ENCODE peak calls at places on chromosomes 16 and 17, in four cellular contexts. Y is stomach, C is tibial nerve, X is adrenal gland. G is an unnamed sample.
A peak's percentile ranks its signal among the peaks of the same experiment; 100 is the strongest.

GRCh38 chr16:19883296-19883951 is 1.2 kb downstream of the GPRC5B start:
- DNase-seq in Y (peak; percentile 48), C (peak; percentile 23), X (peak; percentile 70), G (no peak)

GRCh38 chr17:9905902-9906301 is 831 bp upstream of the RCVRN start:
- DNase-seq in Y (no peak), C (no peak), X (no peak), G (no peak)

GRCh38 chr17:53626286-53626685 is 196.4 kb upstream of the KIF2B start:
- DNase-seq in Y (no peak), C (no peak), X (no peak), G (no peak)

GRCh38 chr17:39699818-39700147 is at the start of gene ERBB2:
- DNase-seq in Y (peak; percentile 80), C (peak; percentile 55), X (no peak), G (no peak)

GRCh38 chr17:7997186-7997585 is 5.2 kb upstream of the GUCY2D start:
- DNase-seq in Y (peak; percentile 73), C (no peak), X (no peak), G (no peak)

GRCh38 chr17:38361700-38362465 is 10.2 kb downstream of the SOCS7 start:
- DNase-seq in Y (no peak), C (no peak), X (no peak), G (no peak)

GRCh38 chr16:84730406-84731106 is 30.8 kb downstream of the USP10 start:
- DNase-seq in Y (peak; percentile 63), C (no peak), X (peak; percentile 89), G (no peak)

GRCh38 chr17:13485327-13485726 is 116.4 kb downstream of the HS3ST3A1 start:
- DNase-seq in Y (no peak), C (no peak), X (no peak), G (no peak)

GRCh38 chr16:86501989-86502855 is 8.1 kb upstream of the FOXF1 start:
- DNase-seq in Y (no peak), C (no peak), X (no peak), G (no peak)
- TF ChIP-seq POLR2A in Y (no peak), C (no peak), X (no peak), G (no peak)

GRCh38 chr17:45785373-45786193 is 1.5 kb downstream of the CRHR1 start:
- DNase-seq in Y (no peak), C (no peak), X (no peak), G (no peak)

GRCh38 chr17:45783593-45784292 is 377 bp upstream of the CRHR1 start:
- DNase-seq in Y (no peak), C (no peak), X (no peak), G (no peak)

GRCh38 chr17:45786349-45786748 is 2.2 kb downstream of the CRHR1 start:
- DNase-seq in Y (no peak), C (no peak), X (no peak), G (no peak)

GRCh38 chr17:45784293-45784582 is at the start of gene CRHR1:
- DNase-seq in Y (no peak), C (no peak), X (no peak), G (no peak)

DNA sequence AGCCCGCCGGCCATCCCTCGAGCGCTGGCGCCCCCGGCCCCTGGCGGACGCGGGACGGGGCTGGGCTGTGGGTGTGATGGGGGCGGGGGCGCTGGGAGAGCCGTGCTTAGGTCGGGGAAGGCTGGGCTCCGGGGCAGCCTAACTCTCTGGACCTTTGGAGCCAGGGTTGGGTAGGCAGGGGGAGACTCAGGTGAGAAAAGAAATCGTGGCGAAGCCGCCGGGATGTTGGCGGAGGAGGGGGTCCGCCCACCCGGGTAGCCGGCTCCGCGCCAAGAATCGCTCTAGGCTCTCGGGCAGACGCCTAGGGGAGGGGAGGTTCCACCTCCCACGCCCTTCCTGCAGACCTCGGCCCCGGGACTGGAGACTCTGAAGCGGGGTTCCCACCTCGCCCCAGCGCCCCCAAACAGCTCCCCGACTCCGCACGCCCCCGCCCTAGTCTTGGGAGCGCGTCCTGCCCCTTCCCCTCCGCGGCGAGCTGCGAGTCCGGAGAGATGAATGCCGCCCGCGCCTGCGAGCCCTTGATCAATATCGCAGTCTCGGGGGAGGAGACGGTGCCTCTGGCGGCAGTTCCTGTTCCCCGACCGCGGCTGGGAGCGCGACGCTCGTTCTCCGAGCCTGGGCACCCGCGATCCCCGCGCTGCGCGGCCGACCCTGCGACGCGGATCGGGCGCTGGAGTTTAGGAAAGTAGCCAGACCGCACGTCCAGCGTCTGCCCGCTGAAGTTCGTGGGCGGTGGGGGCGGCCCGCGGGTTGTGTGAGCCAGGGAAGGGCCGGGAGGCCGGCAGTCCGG is 658 bp downstream of the CRHR1 start:
- DNase-seq in Y (peak; percentile 49), C (no peak), X (no peak), G (peak; percentile 23)
- H3K4me3 ChIP-seq in Y (peak overlapping the region; percentile 47), C (peak overlapping the region; percentile 29), X (no peak overlapping the region), G (peak overlapping the region; percentile 46)

GRCh38 chr16:644556-644955 is 2.9 kb downstream of the MCRIP2 start:
- DNase-seq in Y (no peak), C (no peak), X (no peak), G (no peak)
- H3K27ac ChIP-seq in Y (peak overlapping the region; percentile 90), C (peak overlapping the region; percentile 91), X (peak overlapping the region; percentile 92), G (peak overlapping the region; percentile 95)

GRCh38 chr17:51005768-51006167 is 114.9 kb downstream of the SPAG9 start:
- DNase-seq in Y (no peak), C (no peak), X (no peak), G (no peak)
- TF ChIP-seq POLR2A in Y (no peak), C (no peak), X (no peak), G (no peak)

GRCh38 chr16:4353675-4354074 is 2.6 kb upstream of the PAM16 start:
- DNase-seq in Y (no peak), C (no peak), X (no peak), G (no peak)

GRCh38 chr16:4352843-4353242 is 1.7 kb upstream of the PAM16 start:
- DNase-seq in Y (no peak), C (no peak), X (no peak), G (no peak)

GRCh38 chr16:4350365-4350786 is 745 bp downstream of the PAM16 start:
- DNase-seq in Y (no peak), C (no peak), X (no peak), G (no peak)

GRCh38 chr16:4350787-4351659 is at the start of gene PAM16:
- DNase-seq in Y (peak; percentile 98), C (peak; percentile 93), X (peak; percentile 98), G (peak; percentile 99)

DNA sequence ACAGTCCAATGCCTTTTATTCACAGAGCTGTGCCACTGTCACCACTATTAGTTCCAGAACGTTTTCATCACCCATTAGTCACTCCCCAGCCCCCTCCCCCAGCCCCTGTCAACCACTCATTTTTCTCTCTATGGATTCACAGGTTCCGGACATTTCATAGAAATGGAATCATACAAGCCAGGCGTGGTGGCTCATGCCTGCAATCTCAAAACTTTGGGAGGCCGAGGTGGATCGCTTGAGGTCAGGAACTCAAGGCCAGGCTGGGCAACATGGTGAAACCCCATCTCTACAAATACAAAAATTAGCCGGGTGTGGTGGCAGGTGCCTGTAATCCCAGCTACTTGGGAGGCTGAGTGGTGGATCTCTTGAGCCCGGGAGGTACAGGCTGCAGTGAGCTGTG is 759 bp upstream of the PAM16 start:
- DNase-seq in Y (no peak), C (no peak), X (peak; percentile 76), G (no peak)
- H3K4me3 ChIP-seq in Y (no peak overlapping the region), C (no peak overlapping the region), X (no peak overlapping the region), G (no peak overlapping the region)